ENCODE peak calls at places on chromosomes 16 and 17, in seven cellular contexts. N is WTC11, Y is colonic mucosa, P is body of pancreas, B is H1, I is WERI-Rb-1, V is lower lobe of right lung. U is an unnamed sample.
A peak's percentile ranks its signal among the peaks of the same experiment; 100 is the strongest.

GRCh38 chr16:58306327-58306726 is 11.5 kb upstream of the PRSS54 start:
- DNase-seq in N (peak; percentile 36), Y (peak; percentile 36), P (no peak), B (no peak), I (peak; percentile 54), V (no peak), U (no peak)

GRCh38 chr16:75204410-75204758 is 2.6 kb downstream of the CTRB2 start:
- DNase-seq in N (no peak), Y (no peak), P (peak; percentile 49), B (no peak), I (no peak), V (peak; percentile 24), U (no peak)

GRCh38 chr17:30808785-30809286 is 15.7 kb downstream of the CRLF3 start:
- DNase-seq in N (no peak), Y (no peak), P (no peak), B (no peak), I (no peak), V (no peak), U (no peak)

GRCh38 chr17:74739227-74739831 is 2.3 kb downstream of the RAB37 start:
- DNase-seq in N (no peak), Y (no peak), P (no peak), B (no peak), I (peak; percentile 13), V (no peak), U (no peak)

GRCh38 chr17:80785477-80786178 is 206.0 kb upstream of the CHMP6 start:
- DNase-seq in N (no peak), Y (no peak), P (no peak), B (no peak), I (no peak), V (peak; percentile 74), U (no peak)

GRCh38 chr16:69855587-69855986 is 93.5 kb downstream of the WWP2 start:
- DNase-seq in N (no peak), Y (no peak), P (no peak), B (no peak), I (no peak), V (no peak), U (no peak)

GRCh38 chr16:55470533-55471371 is 8.2 kb upstream of the MMP2 start:
- DNase-seq in N (no peak), Y (no peak), P (peak; percentile 43), B (no peak), I (peak; percentile 88), V (no peak), U (no peak)

GRCh38 chr16:49019081-49019633 is 262.5 kb downstream of the CBLN1 start:
- DNase-seq in N (peak; percentile 41), Y (no peak), P (no peak), B (peak; percentile 51), I (peak; percentile 79), V (no peak), U (no peak)

GRCh38 chr17:17379197-17379991 is 76.2 kb downstream of the NT5M start:
- DNase-seq in N (no peak), Y (no peak), P (peak; percentile 50), B (no peak), I (no peak), V (no peak), U (no peak)

GRCh38 chr17:75271233-75271954 is 363 bp upstream of the MIF4GD start:
- DNase-seq in N (peak; percentile 78), Y (peak; percentile 77), P (peak; percentile 81), B (peak; percentile 88), I (peak; percentile 64), V (peak; percentile 91), U (peak; percentile 78)

GRCh38 chr17:42072323-42073187 is 22.2 kb upstream of the C17orf113 start:
- DNase-seq in N (peak; percentile 52), Y (no peak), P (peak; percentile 47), B (peak; percentile 76), I (peak; percentile 66), V (no peak), U (no peak)
- TF ChIP-seq CTCF in N (no peak), Y (no peak), P (peak; percentile 44), B (no peak), I (peak; percentile 11), V (no peak), U (peak; percentile 31)

GRCh38 chr16:6146874-6147425 is 1049.4 kb upstream of the EEF2KMT start:
- DNase-seq in N (no peak), Y (no peak), P (no peak), B (peak; percentile 75), I (peak; percentile 15), V (no peak), U (no peak)
- TF ChIP-seq CTCF in N (no peak), Y (no peak), P (no peak), B (peak; percentile 81), I (peak; percentile 78), V (no peak), U (no peak)

GRCh38 chr17:7499161-7499560 is 15.0 kb downstream of the POLR2A start:
- DNase-seq in N (no peak), Y (no peak), P (no peak), B (no peak), I (no peak), V (no peak), U (no peak)

GRCh38 chr17:7502171-7502847 is 18.1 kb downstream of the POLR2A start:
- DNase-seq in N (no peak), Y (no peak), P (no peak), B (no peak), I (no peak), V (no peak), U (no peak)

GRCh38 chr17:7501729-7502128 is 17.6 kb downstream of the POLR2A start:
- DNase-seq in N (no peak), Y (no peak), P (no peak), B (no peak), I (no peak), V (no peak), U (no peak)

GRCh38 chr17:7503521-7503920 is 19.4 kb downstream of the POLR2A start:
- DNase-seq in N (no peak), Y (no peak), P (no peak), B (no peak), I (no peak), V (no peak), U (no peak)

DNA sequence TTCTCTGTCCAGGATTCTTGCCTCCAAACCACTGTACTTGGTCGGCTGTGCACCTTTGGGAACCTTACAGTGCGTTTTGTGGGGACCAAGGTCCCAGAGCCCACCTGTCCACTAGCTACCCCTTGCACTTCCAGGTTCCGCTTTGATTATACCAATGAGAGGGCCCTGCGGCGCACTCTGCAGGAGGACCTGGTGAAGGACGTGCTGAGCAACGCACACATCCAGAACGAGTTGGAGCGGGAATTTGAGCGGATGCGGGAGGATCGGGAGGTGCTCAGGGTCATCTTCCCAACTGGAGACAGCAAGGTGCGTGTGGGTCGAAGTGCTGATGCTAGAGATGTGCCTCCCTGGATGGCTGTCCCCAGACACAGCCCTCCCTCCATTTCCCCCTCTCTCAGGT is 18.8 kb downstream of the POLR2A start:
- DNase-seq in N (peak; percentile 66), Y (no peak), P (no peak), B (peak; percentile 67), I (no peak), V (no peak), U (no peak)
- TF ChIP-seq CTCF in N (no peak), Y (no peak), P (peak; percentile 31), B (peak; percentile 51), I (peak; percentile 53), V (peak; percentile 20), U (peak; percentile 40)

GRCh38 chr17:57597531-57598453 is 147.3 kb downstream of the CCDC182 start:
- DNase-seq in N (peak; percentile 80), Y (peak; percentile 72), P (peak; percentile 74), B (peak; percentile 79), I (peak; percentile 91), V (peak; percentile 59), U (no peak)
- TF ChIP-seq CTCF in N (peak; percentile 56), Y (peak; percentile 77), P (peak; percentile 82), B (peak; percentile 85), I (peak; percentile 91), V (peak; percentile 79), U (peak; percentile 77)

DNA sequence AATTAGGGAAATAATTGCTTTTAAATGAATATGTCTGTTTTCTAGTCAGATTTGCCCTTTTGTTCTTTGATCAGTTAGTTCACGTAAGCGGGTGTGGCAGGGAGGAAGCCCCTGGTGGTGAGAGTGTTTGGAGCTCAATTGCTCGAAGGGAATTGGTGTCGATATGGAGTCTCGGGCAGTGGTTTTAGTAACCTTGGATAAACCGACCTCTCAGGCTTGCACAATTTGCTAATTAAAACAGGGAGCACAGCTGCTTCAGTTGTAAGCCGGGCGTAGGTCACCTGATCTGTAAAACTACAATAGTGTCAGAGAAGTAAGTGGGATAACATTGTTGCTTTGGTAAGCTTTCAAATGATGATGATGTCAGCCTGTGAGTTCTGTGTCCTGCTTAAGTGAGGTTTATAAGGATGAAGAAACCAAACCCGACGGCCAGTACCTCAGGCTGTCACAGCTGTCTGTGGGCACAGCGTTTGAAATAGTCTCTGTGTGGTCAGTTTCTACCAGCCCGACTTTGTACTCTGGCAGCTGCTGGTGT is 2.9 kb downstream of the ZNF750 start:
- DNase-seq in N (no peak), Y (no peak), P (no peak), B (no peak), I (peak; percentile 88), V (peak; percentile 23), U (no peak)
- TF ChIP-seq CTCF in N (no peak), Y (no peak), P (no peak), B (no peak), I (peak; percentile 55), V (no peak), U (peak; percentile 26)

U was measured in CD14-positive monocyte.